ENCODE peak calls at places on chromosomes 16 and 17, in seven cellular contexts. N, V, B, Y, I, D and H are unnamed samples.

GRCh38 chr16:80837421-80838263 is 33.2 kb upstream of the CDYL2 start:
- DNase-seq in N (no peak), V (no peak), B (no peak), Y (no peak), I (no peak), D (no peak), H (no peak)

GRCh38 chr17:12122091-12122490 is 101.4 kb downstream of the MAP2K4 start:
- DNase-seq in N (no peak), V (no peak), B (no peak), Y (no peak), I (no peak), D (no peak), H (no peak)

GRCh38 chr16:29898135-29898534 is 1.2 kb downstream of the SEZ6L2 start:
- DNase-seq in N (no peak), V (no peak), B (no peak), Y (no peak), I (no peak), D (no peak), H (no peak)

GRCh38 chr17:19398301-19399181 is 11.6 kb upstream of the MFAP4 start:
- DNase-seq in N (no peak), V (no peak), B (peak), Y (peak), I (no peak), D (no peak), H (no peak)

GRCh38 chr17:40555296-40556190 is 9.7 kb downstream of the CCR7 start:
- DNase-seq in N (no peak), V (no peak), B (no peak), Y (no peak), I (no peak), D (no peak), H (no peak)

GRCh38 chr16:29825145-29826044 is 5.1 kb downstream of the MVP start:
- DNase-seq in N (peak), V (no peak), B (no peak), Y (no peak), I (no peak), D (no peak), H (no peak)

GRCh38 chr17:54426287-54426886 is 474.3 kb upstream of the TOM1L1 start:
- DNase-seq in N (no peak), V (no peak), B (no peak), Y (no peak), I (peak), D (no peak), H (no peak)

GRCh38 chr17:83006515-83007455 is 72.6 kb upstream of the METRNL start:
- DNase-seq in N (no peak), V (no peak), B (no peak), Y (no peak), I (no peak), D (no peak), H (no peak)

GRCh38 chr16:27220527-27220926 is 17.2 kb downstream of the KDM8 start:
- DNase-seq in N (no peak), V (no peak), B (no peak), Y (no peak), I (no peak), D (no peak), H (no peak)

GRCh38 chr16:66315210-66315825 is 51.2 kb upstream of the CDH5 start:
- DNase-seq in N (peak), V (peak), B (peak), Y (peak), I (peak), D (no peak), H (peak)